ENCODE peak calls at places on chromosomes 1 and 21, in ten cellular contexts. P is IMR-90; E is psoas muscle; G is heart right ventricle; O is cardiac fibroblast; V is colonic mucosa; F is A549; X is fibroblast of pulmonary artery; R is CD8-positive, alpha-beta T cell; Y is tibial artery. U is an unnamed sample.

GRCh38 chr1:43774359-43774758 is 67.0 kb downstream of the ST3GAL3 start:
- DNase-seq in P (peak), E (no peak), G (no peak), O (peak), V (no peak), F (no peak), X (peak), R (no peak), Y (no peak), U (no peak)

GRCh38 chr1:228310162-228310792 is 96.4 kb downstream of the TRIM11 start:
- DNase-seq in P (no peak), E (no peak), G (no peak), O (no peak), V (no peak), F (no peak), X (no peak), R (no peak), Y (no peak), U (no peak)

GRCh38 chr1:244210884-244211558 is 159.9 kb downstream of the ZBTB18 start:
- DNase-seq in P (no peak), E (no peak), G (no peak), O (peak), V (peak), F (peak), X (no peak), R (no peak), Y (no peak), U (no peak)

GRCh38 chr1:15730423-15730822 is 5.6 kb upstream of the SLC25A34 start:
- DNase-seq in P (no peak), E (no peak), G (no peak), O (no peak), V (no peak), F (no peak), X (no peak), R (no peak), Y (no peak), U (peak)

GRCh38 chr1:32291145-32291707 is 657 bp upstream of the HDAC1 start:
- DNase-seq in P (peak), E (no peak), G (no peak), O (peak), V (no peak), F (peak), X (peak), R (no peak), Y (no peak), U (no peak)

GRCh38 chr1:93678966-93679480 is 2.6 kb downstream of the BCAR3 start:
- DNase-seq in P (no peak), E (no peak), G (no peak), O (peak), V (no peak), F (no peak), X (no peak), R (no peak), Y (no peak), U (no peak)

GRCh38 chr1:97145321-97145956 is 423.9 kb downstream of the PTBP2 start:
- DNase-seq in P (peak), E (no peak), G (no peak), O (peak), V (no peak), F (no peak), X (peak), R (no peak), Y (no peak), U (no peak)

GRCh38 chr1:164868990-164869389 is 310.0 kb downstream of the PBX1 start:
- DNase-seq in P (no peak), E (no peak), G (no peak), O (no peak), V (no peak), F (no peak), X (no peak), R (no peak), Y (no peak), U (no peak)

GRCh38 chr1:41045740-41046139 is 24.2 kb upstream of the SLFNL1 start:
- DNase-seq in P (peak), E (peak), G (peak), O (peak), V (peak), F (no peak), X (peak), R (no peak), Y (peak), U (no peak)

GRCh38 chr1:78606274-78606673 is 14.0 kb upstream of the IFI44L start:
- DNase-seq in P (no peak), E (no peak), G (no peak), O (no peak), V (no peak), F (no peak), X (peak), R (no peak), Y (no peak), U (no peak)

GRCh38 chr1:115924730-115925129 is 51.6 kb upstream of the SLC22A15 start:
- DNase-seq in P (no peak), E (no peak), G (no peak), O (no peak), V (no peak), F (no peak), X (no peak), R (no peak), Y (no peak), U (no peak)

GRCh38 chr21:45973475-45974072 is 8.0 kb upstream of the COL6A1 start:
- DNase-seq in P (peak), E (peak), G (peak), O (peak), V (peak), F (peak), X (peak), R (peak), Y (peak), U (peak)

GRCh38 chr1:13930151-13930550 is 230.2 kb downstream of the PRDM2 start:
- DNase-seq in P (no peak), E (no peak), G (no peak), O (peak), V (peak), F (peak), X (peak), R (no peak), Y (no peak), U (no peak)

GRCh38 chr1:212683357-212683722 is 16.3 kb downstream of the BATF3 start:
- DNase-seq in P (no peak), E (no peak), G (no peak), O (no peak), V (peak), F (no peak), X (no peak), R (peak), Y (no peak), U (no peak)

GRCh38 chr1:162562452-162562828 is 918 bp downstream of the UAP1 start:
- DNase-seq in P (peak), E (no peak), G (no peak), O (peak), V (peak), F (peak), X (peak), R (no peak), Y (no peak), U (no peak)

GRCh38 chr1:20661235-20662109 is at the start of gene DDOST:
- DNase-seq in P (peak), E (peak), G (peak), O (peak), V (peak), F (peak), X (peak), R (peak), Y (peak), U (no peak)

GRCh38 chr1:91608876-91609275 is 108.2 kb downstream of the CDC7 start:
- DNase-seq in P (peak), E (no peak), G (no peak), O (peak), V (no peak), F (peak), X (peak), R (no peak), Y (no peak), U (no peak)

GRCh38 chr1:203746281-203746680 is 18.7 kb upstream of the LAX1 start:
- DNase-seq in P (no peak), E (no peak), G (no peak), O (no peak), V (no peak), F (no peak), X (no peak), R (no peak), Y (no peak), U (no peak)

GRCh38 chr1:10696977-10697376 is 99.5 kb downstream of the CASZ1 start:
- DNase-seq in P (peak), E (no peak), G (no peak), O (no peak), V (no peak), F (no peak), X (no peak), R (no peak), Y (no peak), U (no peak)

GRCh38 chr1:58964880-58965279 is 181.0 kb upstream of the JUN start:
- DNase-seq in P (peak), E (peak), G (no peak), O (peak), V (no peak), F (no peak), X (peak), R (no peak), Y (no peak), U (no peak)

GRCh38 chr1:153506831-153507413 is 28.9 kb downstream of the S100A6 start:
- DNase-seq in P (peak), E (peak), G (peak), O (peak), V (peak), F (peak), X (peak), R (no peak), Y (peak), U (no peak)

GRCh38 chr1:9228589-9228988 is 6.0 kb upstream of the H6PD start:
- DNase-seq in P (peak), E (no peak), G (no peak), O (no peak), V (no peak), F (no peak), X (no peak), R (no peak), Y (no peak), U (no peak)

GRCh38 chr1:68644521-68644920 is 147.6 kb upstream of the DEPDC1 start:
- DNase-seq in P (no peak), E (no peak), G (no peak), O (no peak), V (no peak), F (no peak), X (no peak), R (no peak), Y (no peak), U (no peak)

GRCh38 chr1:145978860-145979745 is 14.6 kb downstream of the POLR3GL start:
- DNase-seq in P (peak), E (peak), G (peak), O (peak), V (peak), F (peak), X (peak), R (peak), Y (peak), U (no peak)

GRCh38 chr1:205324781-205325180 is 3.2 kb upstream of the NUAK2 start:
- DNase-seq in P (peak), E (no peak), G (no peak), O (peak), V (no peak), F (peak), X (peak), R (no peak), Y (no peak), U (no peak)

GRCh38 chr1:79188371-79188770 is 181.8 kb upstream of the ADGRL4 start:
- DNase-seq in P (peak), E (no peak), G (no peak), O (peak), V (no peak), F (no peak), X (peak), R (no peak), Y (no peak), U (no peak)

GRCh38 chr1:24193046-24193445 is 6.0 kb upstream of the IFNLR1 start:
- DNase-seq in P (peak), E (no peak), G (no peak), O (no peak), V (no peak), F (peak), X (peak), R (no peak), Y (no peak), U (no peak)

GRCh38 chr1:3483801-3484444 is 29.5 kb downstream of the ARHGEF16 start:
- DNase-seq in P (no peak), E (peak), G (no peak), O (peak), V (peak), F (peak), X (peak), R (peak), Y (no peak), U (no peak)

GRCh38 chr1:31591425-31592093 is 15.2 kb downstream of the TINAGL1 start:
- DNase-seq in P (no peak), E (no peak), G (no peak), O (no peak), V (peak), F (peak), X (no peak), R (no peak), Y (peak), U (no peak)

GRCh38 chr1:205179842-205180241 is 31.7 kb downstream of the DSTYK start:
- DNase-seq in P (peak), E (no peak), G (no peak), O (peak), V (no peak), F (no peak), X (peak), R (no peak), Y (no peak), U (no peak)

GRCh38 chr1:173127369-173128307 is 76.9 kb upstream of the TNFSF18 start:
- DNase-seq in P (no peak), E (no peak), G (no peak), O (no peak), V (no peak), F (no peak), X (no peak), R (no peak), Y (no peak), U (no peak)

GRCh38 chr1:114250683-114251572 is 97.3 kb upstream of the SYT6 start:
- DNase-seq in P (no peak), E (no peak), G (peak), O (no peak), V (no peak), F (no peak), X (no peak), R (no peak), Y (no peak), U (no peak)

GRCh38 chr21:44907225-44907965 is 13.3 kb downstream of the ITGB2 start:
- DNase-seq in P (no peak), E (no peak), G (no peak), O (no peak), V (no peak), F (no peak), X (no peak), R (no peak), Y (peak), U (no peak)

GRCh38 chr21:44908908-44909307 is 11.8 kb downstream of the ITGB2 start:
- DNase-seq in P (no peak), E (no peak), G (no peak), O (no peak), V (no peak), F (no peak), X (no peak), R (no peak), Y (no peak), U (no peak)

GRCh38 chr21:44909719-44910118 is 11.0 kb downstream of the ITGB2 start:
- DNase-seq in P (no peak), E (no peak), G (no peak), O (no peak), V (no peak), F (no peak), X (no peak), R (no peak), Y (no peak), U (no peak)

GRCh38 chr21:44908496-44908895 is 12.2 kb downstream of the ITGB2 start:
- DNase-seq in P (no peak), E (no peak), G (no peak), O (peak), V (no peak), F (no peak), X (no peak), R (no peak), Y (no peak), U (no peak)

DNA sequence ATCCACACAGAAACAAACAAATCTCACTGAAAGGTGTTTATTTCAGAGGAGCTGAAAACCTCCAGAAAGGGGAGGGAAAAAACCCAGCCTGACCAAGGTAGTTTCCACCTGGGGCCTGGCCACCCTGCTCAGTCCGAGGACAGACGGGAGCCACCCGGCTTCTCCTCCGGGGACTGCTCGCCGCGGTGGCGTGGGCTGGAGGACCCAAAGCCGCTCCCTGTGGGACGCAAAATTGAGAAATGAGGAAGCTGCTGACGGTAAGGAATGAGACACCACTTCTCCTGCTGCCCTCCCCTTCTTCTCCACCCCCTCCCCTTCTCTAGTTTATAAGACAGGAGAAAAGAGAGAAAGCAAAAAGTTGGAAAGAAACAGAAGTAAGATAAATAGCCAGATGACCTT is 12.7 kb downstream of the ITGB2 start:
- DNase-seq in P (no peak), E (no peak), G (peak), O (peak), V (no peak), F (no peak), X (peak), R (no peak), Y (no peak), U (no peak)
- TF ChIP-seq CTCF in P (no peak), E (no peak), G (no peak), O (no peak), V (no peak), F (no peak), X (no peak), R (no peak), Y (no peak), U (no peak)

GRCh38 chr1:202571719-202572339 is 138.4 kb downstream of the SYT2 start:
- DNase-seq in P (peak), E (no peak), G (no peak), O (peak), V (peak), F (peak), X (peak), R (no peak), Y (no peak), U (no peak)
- TF ChIP-seq CTCF in P (peak), E (peak), G (peak), O (peak), V (peak), F (peak), X (peak), R (peak), Y (peak), U (peak)

DNA sequence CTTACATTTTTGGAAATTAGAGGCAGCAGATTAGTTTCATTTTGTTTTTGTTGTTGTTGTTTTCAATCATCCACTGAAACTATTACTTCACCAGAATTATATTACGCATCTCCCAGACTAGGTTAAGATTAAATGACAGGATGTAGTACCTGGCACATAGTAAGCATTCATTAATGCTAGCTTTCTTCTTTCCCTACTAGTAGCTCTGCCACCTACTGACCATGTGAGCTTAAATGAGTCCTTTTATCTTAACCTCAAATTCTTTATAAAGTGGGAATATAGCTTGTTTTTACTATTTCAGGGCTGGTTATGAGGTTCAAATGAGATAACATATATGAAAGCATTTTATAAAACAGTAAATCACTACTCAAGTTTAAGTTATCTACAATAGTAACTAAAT is 10.2 kb upstream of the ASPM start:
- DNase-seq in P (no peak), E (no peak), G (no peak), O (peak), V (no peak), F (no peak), X (no peak), R (no peak), Y (no peak), U (no peak)
- TF ChIP-seq CTCF in P (no peak), E (no peak), G (no peak), O (no peak), V (no peak), F (peak), X (peak), R (no peak), Y (no peak), U (peak)

GRCh38 chr1:193338194-193338593 is 151.8 kb upstream of the B3GALT2 start:
- DNase-seq in P (peak), E (no peak), G (no peak), O (peak), V (no peak), F (no peak), X (no peak), R (no peak), Y (no peak), U (no peak)
- TF ChIP-seq CTCF in P (peak), E (no peak), G (no peak), O (peak), V (no peak), F (peak), X (peak), R (no peak), Y (no peak), U (peak)

U was measured in chondrocyte.